ENCODE peak calls at places on chromosome 2, in five cellular contexts. M is K562, N is GM12878, P is H1, B is HepG2. Y is an unnamed sample.
A peak's percentile ranks its signal among the peaks of the same experiment; 100 is the strongest.

GRCh38 chr2:11753886-11754704 is 7.7 kb downstream of the LPIN1 start:
- DNase-seq in M (no peak), N (peak; percentile 48), P (no peak), B (no peak), Y (no peak)

GRCh38 chr2:237171396-237171795 is 85.7 kb downstream of the COPS8 start:
- DNase-seq in M (no peak), N (no peak), P (no peak), B (no peak), Y (peak; percentile 19)

GRCh38 chr2:240153418-240153817 is 13.0 kb upstream of the OTOS start:
- DNase-seq in M (no peak), N (no peak), P (no peak), B (no peak), Y (no peak)

GRCh38 chr2:86068098-86069047 is 37.3 kb downstream of the POLR1A start:
- DNase-seq in M (no peak), N (no peak), P (no peak), B (no peak), Y (no peak)

GRCh38 chr2:24083567-24084385 is 858 bp downstream of the TP53I3 start:
- DNase-seq in M (peak; percentile 63), N (peak; percentile 79), P (no peak), B (peak; percentile 98), Y (peak; percentile 76)

GRCh38 chr2:42585779-42586178 is 17.3 kb downstream of the MTA3 start:
- DNase-seq in M (no peak), N (no peak), P (no peak), B (peak; percentile 57), Y (no peak)

GRCh38 chr2:121974919-121975654 is 219.6 kb downstream of the TSN start:
- DNase-seq in M (peak; percentile 65), N (peak; percentile 60), P (peak; percentile 67), B (peak; percentile 84), Y (peak; percentile 73)

GRCh38 chr2:40093036-40093673 is 314.1 kb upstream of the THUMPD2 start:
- DNase-seq in M (no peak), N (no peak), P (no peak), B (no peak), Y (no peak)

GRCh38 chr2:186576614-186577013 is 13.2 kb upstream of the ITGAV start:
- DNase-seq in M (no peak), N (no peak), P (no peak), B (no peak), Y (no peak)

GRCh38 chr2:79660552-79660951 is 147.7 kb downstream of the CTNNA2 start:
- DNase-seq in M (no peak), N (no peak), P (no peak), B (no peak), Y (no peak)

GRCh38 chr2:188303363-188304031 is 11.8 kb downstream of the GULP1 start:
- DNase-seq in M (no peak), N (no peak), P (no peak), B (no peak), Y (no peak)

GRCh38 chr2:11389048-11389413 is 44.6 kb upstream of the ROCK2 start:
- DNase-seq in M (no peak), N (no peak), P (no peak), B (no peak), Y (no peak)

GRCh38 chr2:230773039-230773773 is 60.6 kb downstream of the CAB39 start:
- DNase-seq in M (no peak), N (no peak), P (no peak), B (no peak), Y (no peak)

GRCh38 chr2:148745151-148745851 is 100.8 kb downstream of the EPC2 start:
- DNase-seq in M (no peak), N (no peak), P (no peak), B (no peak), Y (no peak)

GRCh38 chr2:17179145-17179808 is 339.0 kb downstream of the RAD51AP2 start:
- DNase-seq in M (no peak), N (no peak), P (no peak), B (no peak), Y (no peak)

GRCh38 chr2:218880749-218881594 is at the start of gene WNT10A:
- DNase-seq in M (no peak), N (no peak), P (no peak), B (no peak), Y (no peak)

GRCh38 chr2:159050426-159050825 is 82.0 kb downstream of the TANC1 start:
- DNase-seq in M (no peak), N (no peak), P (no peak), B (no peak), Y (no peak)

GRCh38 chr2:97712693-97713295 is 582 bp upstream of the ZAP70 start:
- DNase-seq in M (no peak), N (no peak), P (no peak), B (no peak), Y (no peak)

GRCh38 chr2:1788478-1788959 is 44.2 kb upstream of the PXDN start:
- DNase-seq in M (no peak), N (no peak), P (no peak), B (no peak), Y (no peak)

GRCh38 chr2:217825469-217826235 is 177.1 kb downstream of the TNS1 start:
- DNase-seq in M (no peak), N (no peak), P (no peak), B (no peak), Y (no peak)

GRCh38 chr2:210224660-210225460 is at the start of gene ACADL:
- DNase-seq in M (no peak), N (no peak), P (peak; percentile 76), B (no peak), Y (no peak)

GRCh38 chr2:134999536-134999935 is 47.7 kb downstream of the MAP3K19 start:
- DNase-seq in M (no peak), N (no peak), P (no peak), B (no peak), Y (no peak)

GRCh38 chr2:106044021-106044420 is 150.1 kb downstream of the UXS1 start:
- DNase-seq in M (no peak), N (no peak), P (no peak), B (no peak), Y (no peak)

GRCh38 chr2:159713691-159714585 is 1.6 kb downstream of the MARCHF7 start:
- DNase-seq in M (peak; percentile 30), N (no peak), P (no peak), B (peak; percentile 10), Y (no peak)

GRCh38 chr2:130918421-130918820 is 81.7 kb downstream of the ARHGEF4 start:
- DNase-seq in M (no peak), N (no peak), P (peak; percentile 51), B (no peak), Y (no peak)

DNA sequence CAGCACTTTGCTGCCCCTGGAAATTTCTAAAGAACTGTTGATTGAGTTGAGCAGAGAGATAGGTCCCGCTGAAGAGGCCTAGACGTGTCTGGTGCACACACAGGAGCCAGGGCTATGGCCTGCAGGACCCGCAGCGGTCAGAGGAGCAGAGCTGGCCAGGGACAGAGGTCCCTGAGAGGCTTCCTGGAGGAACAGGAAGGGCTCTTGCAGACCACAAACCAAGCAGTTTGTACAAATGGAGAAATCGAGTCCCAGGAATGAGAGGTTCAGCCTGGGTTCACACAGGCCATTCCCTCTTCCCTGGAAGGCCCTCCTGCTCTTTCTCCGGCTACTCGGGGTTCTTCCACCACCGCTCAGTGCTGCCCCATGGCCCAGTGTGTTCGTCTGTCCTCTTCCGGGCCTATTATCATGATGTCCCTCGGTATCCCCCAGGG is 1.2 kb upstream of the BIN1 start:
- DNase-seq in M (no peak), N (no peak), P (no peak), B (no peak), Y (no peak)
- H3K4me3 ChIP-seq in M (no peak overlapping the region), N (peak overlapping the region; percentile 77), P (peak overlapping the region; percentile 75), B (peak overlapping the region; percentile 77), Y (peak overlapping the region; percentile 78)

GRCh38 chr2:194750926-194751325 is 906.1 kb upstream of the SLC39A10 start:
- DNase-seq in M (no peak), N (no peak), P (no peak), B (no peak), Y (no peak)

DNA sequence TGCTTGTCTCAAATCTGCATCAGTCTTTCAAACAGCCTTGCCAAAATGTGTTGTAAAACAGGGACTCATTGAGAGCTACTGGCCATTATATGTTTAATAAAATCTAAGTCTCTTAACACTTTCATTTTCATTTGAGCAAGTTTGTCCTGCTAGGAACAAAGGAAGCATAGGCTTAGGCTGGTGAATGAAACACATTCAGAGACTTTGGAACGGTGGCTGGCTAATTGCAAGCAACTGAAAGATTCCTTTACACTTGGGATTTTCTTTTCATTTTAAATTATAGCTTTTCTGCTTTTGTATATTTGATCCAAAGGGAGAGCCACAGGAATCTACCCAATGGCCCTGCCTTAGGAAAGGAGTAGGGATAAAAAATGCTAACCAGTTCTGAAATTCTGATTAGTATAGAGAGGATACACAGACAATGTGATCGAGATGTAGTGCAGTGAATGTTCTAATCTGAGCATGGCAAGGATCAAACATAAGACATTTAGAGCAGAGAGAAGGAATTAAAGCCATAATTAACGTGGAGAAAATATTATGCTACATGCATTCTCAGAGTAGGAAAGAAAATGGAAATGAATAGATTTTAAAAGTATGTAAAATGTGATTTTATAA is 911.4 kb upstream of the SLC39A10 start:
- DNase-seq in M (no peak), N (no peak), P (no peak), B (no peak), Y (no peak)
- TF ChIP-seq SRF in M (no peak), N (no peak), P (no peak), B (no peak), Y (no peak)

GRCh38 chr2:236167297-236168109 is 683 bp downstream of the GBX2 start:
- DNase-seq in M (peak; percentile 65), N (no peak), P (peak; percentile 73), B (no peak), Y (no peak)
- H3K4me3 ChIP-seq in M (peak overlapping the region; percentile 46), N (no peak overlapping the region), P (peak overlapping the region; percentile 33), B (peak overlapping the region; percentile 72), Y (peak overlapping the region; percentile 61)

DNA sequence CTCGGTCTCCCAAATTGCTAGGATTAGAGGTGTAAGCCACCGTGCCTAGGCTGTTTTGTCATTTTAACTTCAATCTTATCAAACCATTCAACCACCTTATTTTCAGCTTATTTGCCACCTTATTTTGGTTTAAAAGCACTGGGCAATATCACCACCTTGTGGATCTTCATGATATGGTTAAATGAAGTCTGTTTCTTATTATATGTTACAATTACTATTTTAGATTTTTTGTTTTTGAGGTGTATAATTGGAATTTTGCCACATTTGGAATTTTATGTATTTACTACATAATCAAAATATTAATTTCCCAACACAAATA is 43.8 kb upstream of the SCN9A start:
- DNase-seq in M (no peak), N (no peak), P (no peak), B (peak; percentile 60), Y (peak; percentile 23)
- TF ChIP-seq SRF in M (no peak), N (no peak), P (no peak), B (no peak), Y (no peak)